ENCODE peak calls at places on chromosome 6, in seven cellular contexts. Y is T-helper 1 cell; J is astrocyte of the spinal cord; E is psoas muscle; A is activated CD4-positive, alpha-beta T cell treated with anti-CD3 and anti-CD28 coated beads, Interleukin-2, amount 50 U/mL, for 1 hour; S is ELR; R is substantia nigra. Z is an unnamed sample.

GRCh38 chr6:63464060-63464459 is 108.2 kb upstream of the LOC128125822 start:
- DNase-seq in J (no peak), Y (no peak), E (no peak), R (no peak), S (no peak), A (no peak), Z (no peak)

GRCh38 chr6:157272372-157272771 is 50.9 kb downstream of the TMEM242 start:
- DNase-seq in S (no peak), R (no peak), A (no peak), Y (no peak), J (no peak), E (no peak), Z (no peak)

GRCh38 chr6:89432875-89433636 is at the start of gene ANKRD6:
- DNase-seq in S (peak), J (peak), R (peak), E (peak), Y (peak), A (peak), Z (peak)

GRCh38 chr6:63573899-63574553 is 1.7 kb downstream of the LOC128125822 start:
- DNase-seq in Y (peak), J (peak), S (peak), R (no peak), E (peak), A (peak), Z (peak)

GRCh38 chr6:105764318-105764717 is 321.8 kb upstream of the PRDM1 start:
- DNase-seq in R (no peak), Y (no peak), S (no peak), A (no peak), E (no peak), J (no peak), Z (no peak)

GRCh38 chr6:74927299-74927698 is 278.6 kb downstream of the COL12A1 start:
- DNase-seq in J (no peak), Y (no peak), E (no peak), S (no peak), A (no peak), R (no peak), Z (no peak)

GRCh38 chr6:76779068-76779467 is 684.2 kb downstream of the HTR1B start:
- DNase-seq in S (no peak), R (no peak), E (no peak), A (no peak), Y (no peak), J (no peak), Z (no peak)

GRCh38 chr6:2166717-2167116 is 78.7 kb downstream of the GMDS start:
- DNase-seq in Y (no peak), E (no peak), S (no peak), R (no peak), J (no peak), A (no peak), Z (no peak)

GRCh38 chr6:150182460-150183078 is 39.7 kb downstream of the PPP1R14C start:
- DNase-seq in E (no peak), R (no peak), A (no peak), J (no peak), Y (no peak), S (no peak), Z (no peak)

GRCh38 chr6:71855406-71855805 is 30.9 kb upstream of the RIMS1 start:
- DNase-seq in R (no peak), S (peak), E (no peak), J (no peak), A (no peak), Y (no peak), Z (no peak)

GRCh38 chr6:47057830-47058540 is 15.9 kb upstream of the ADGRF1 start:
- DNase-seq in R (no peak), A (no peak), S (peak), J (peak), E (no peak), Y (no peak), Z (no peak)

GRCh38 chr6:77433888-77434287 is 29.4 kb downstream of the HTR1B start:
- DNase-seq in S (no peak), R (no peak), E (no peak), A (no peak), Y (no peak), J (no peak), Z (no peak)

GRCh38 chr6:155313602-155314091 is 637 bp downstream of the TFB1M start:
- DNase-seq in Y (no peak), A (no peak), J (peak), S (peak), E (no peak), R (no peak), Z (no peak)

GRCh38 chr6:13248953-13249432 is 79.3 kb downstream of the TBC1D7 start:
- DNase-seq in E (no peak), Y (no peak), A (no peak), S (no peak), J (no peak), R (no peak), Z (no peak)

GRCh38 chr6:31125586-31126363 is 5.5 kb upstream of the CDSN start:
- DNase-seq in Y (no peak), R (no peak), E (no peak), J (peak), S (peak), A (no peak), Z (no peak)

GRCh38 chr6:157635388-157636244 is 187.4 kb upstream of the SNX9 start:
- DNase-seq in Y (no peak), A (no peak), R (no peak), E (no peak), S (no peak), J (no peak), Z (no peak)

GRCh38 chr6:27778625-27779417 is 133.4 kb downstream of the OR2B2 start:
- DNase-seq in E (no peak), S (no peak), R (no peak), Y (no peak), A (no peak), J (no peak), Z (no peak)

GRCh38 chr6:140779991-140780596 is 1352.6 kb upstream of the GJE1 start:
- DNase-seq in E (no peak), R (no peak), Y (no peak), S (no peak), A (no peak), J (no peak), Z (no peak)

GRCh38 chr6:10410214-10410873 is 4.5 kb downstream of the TFAP2A start:
- DNase-seq in R (no peak), E (no peak), A (no peak), Y (no peak), S (peak), J (no peak), Z (no peak)

GRCh38 chr6:139764498-139764986 is 390.1 kb upstream of the CITED2 start:
- DNase-seq in S (peak), Y (no peak), J (peak), A (no peak), R (no peak), E (peak), Z (no peak)

GRCh38 chr6:62707914-62708313 is 421.9 kb upstream of the KHDRBS2 start:
- DNase-seq in A (no peak), Y (no peak), E (no peak), S (no peak), J (no peak), R (no peak), Z (no peak)

GRCh38 chr6:132465530-132466485 is 47.1 kb downstream of the STX7 start:
- DNase-seq in S (no peak), J (no peak), E (no peak), A (no peak), R (no peak), Y (no peak), Z (no peak)

GRCh38 chr6:33639559-33639958 is 18.4 kb downstream of the ITPR3 start:
- DNase-seq in E (no peak), Y (no peak), J (no peak), S (no peak), R (no peak), A (no peak), Z (no peak)

GRCh38 chr6:29368765-29369164 is at the start of gene OR5V1:
- DNase-seq in A (no peak), J (no peak), E (no peak), R (no peak), Y (no peak), S (no peak), Z (no peak)

GRCh38 chr6:158972241-158973233 is 27.5 kb downstream of the RSPH3 start:
- DNase-seq in R (no peak), S (peak), A (no peak), E (no peak), Y (no peak), J (peak), Z (no peak)

GRCh38 chr6:4225207-4225872 is 90.0 kb upstream of the ECI2 start:
- DNase-seq in Y (no peak), A (no peak), E (no peak), S (no peak), J (peak), R (no peak), Z (no peak)

GRCh38 chr6:170416303-170416702 is 109.7 kb downstream of the FAM120B start:
- DNase-seq in Y (no peak), R (no peak), A (no peak), E (no peak), S (no peak), J (no peak), Z (no peak)

Z was measured in naive thymus-derived CD8-positive, alpha-beta T cell.